ENCODE peak calls at places on chromosomes 1 and 21, in five cellular contexts. U is fibroblast of lung, X is Peyer's patch, O is SJSA1, E is right lobe of liver. Q is an unnamed sample.

GRCh38 chr1:54409156-54410142 is 3.3 kb upstream of the SSBP3 start:
- DNase-seq in X (peak; percentile 76), O (no peak), E (no peak), U (no peak), Q (no peak)

GRCh38 chr21:35227774-35228173 is 178.7 kb upstream of the RUNX1 start:
- DNase-seq in O (no peak), U (no peak), E (no peak), X (peak; percentile 70), Q (no peak)

GRCh38 chr1:43229831-43230780 is 39.7 kb upstream of the TMEM125 start:
- DNase-seq in X (no peak), O (no peak), E (no peak), U (peak; percentile 52), Q (no peak)

GRCh38 chr1:119080586-119080985 is 59.9 kb downstream of the WARS2 start:
- DNase-seq in U (peak; percentile 87), E (no peak), O (peak; percentile 96), X (no peak), Q (no peak)

GRCh38 chr1:162536511-162536910 is 25.0 kb upstream of the UAP1 start:
- DNase-seq in U (peak; percentile 55), O (no peak), X (no peak), E (no peak), Q (no peak)

GRCh38 chr1:115255154-115255553 is 82.9 kb downstream of the NGF start:
- DNase-seq in X (no peak), E (no peak), U (peak; percentile 36), O (no peak), Q (no peak)

GRCh38 chr1:47761201-47761930 is 235.8 kb downstream of the TRABD2B start:
- DNase-seq in X (peak; percentile 22), E (no peak), U (no peak), O (no peak), Q (no peak)

GRCh38 chr1:243597383-243597782 is 252.7 kb downstream of the AKT3 start:
- DNase-seq in E (no peak), X (no peak), U (no peak), O (no peak), Q (no peak)

GRCh38 chr1:176696689-176697088 is 233.7 kb downstream of the PAPPA2 start:
- DNase-seq in O (no peak), X (no peak), U (no peak), E (no peak), Q (no peak)

GRCh38 chr1:156750191-156750931 is 1.1 kb downstream of the HDGF start:
- DNase-seq in E (peak; percentile 55), U (no peak), O (peak; percentile 28), X (peak; percentile 75), Q (peak; percentile 52)

GRCh38 chr1:240138867-240139266 is 47.2 kb downstream of the FMN2 start:
- DNase-seq in E (no peak), X (no peak), U (no peak), O (no peak), Q (no peak)

DNA sequence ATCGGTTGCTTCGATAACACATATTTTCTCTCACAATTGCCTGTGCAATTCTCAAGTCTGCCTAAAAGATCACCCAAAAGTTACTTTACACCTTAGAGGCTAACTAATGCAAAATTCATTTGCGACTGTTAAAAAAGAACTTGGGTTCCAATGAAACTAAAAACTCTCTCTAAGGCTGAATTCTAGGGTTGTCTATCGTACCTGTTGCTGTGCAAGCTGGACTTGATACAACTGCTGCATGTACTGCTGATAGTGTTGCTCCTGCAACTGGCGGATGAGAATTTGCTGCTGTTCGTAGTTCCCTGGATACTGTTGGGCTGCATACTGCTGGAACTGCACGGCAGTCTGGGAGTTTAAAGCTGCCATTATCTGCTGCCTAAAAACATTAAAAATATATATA is 27.6 kb downstream of the ACBD3 start:
- DNase-seq in U (no peak), E (no peak), X (no peak), O (no peak), Q (no peak)
- H3K36me3 ChIP-seq in U (peaks cover 6% of the 10 kb centered on the region), E (peaks cover 13% of the 10 kb centered on the region), X (no peaks in the 10 kb centered on the region), O (peaks cover 87% of the 10 kb centered on the region), Q (peaks cover 94% of the 10 kb centered on the region)

GRCh38 chr21:46022551-46023107 is 41.1 kb downstream of the COL6A1 start:
- DNase-seq in X (no peak), O (no peak), E (no peak), U (no peak), Q (no peak)
- H3K4me3 ChIP-seq in X (no peak overlapping the region), O (no peak overlapping the region), E (no peak overlapping the region), U (no peak overlapping the region), Q (no peak overlapping the region)

GRCh38 chr1:76657618-76658017 is 209.7 kb upstream of the ST6GALNAC5 start:
- DNase-seq in O (no peak), E (no peak), X (no peak), U (no peak), Q (no peak)
- H3K9me3 ChIP-seq in O (no peaks in the 10 kb centered on the region), E (no peaks in the 10 kb centered on the region), X (no peaks in the 10 kb centered on the region), U (no peaks in the 10 kb centered on the region), Q (no peaks in the 10 kb centered on the region)

GRCh38 chr1:153749408-153750005 is 21.7 kb downstream of the INTS3 start:
- DNase-seq in E (peak; percentile 87), X (peak; percentile 93), U (peak; percentile 83), O (peak; percentile 57), Q (peak; percentile 89)
- H3K36me3 ChIP-seq in E (peaks cover 17% of the 10 kb centered on the region), X (no peaks in the 10 kb centered on the region), U (peaks cover 9% of the 10 kb centered on the region), O (peaks cover 79% of the 10 kb centered on the region), Q (peaks cover 85% of the 10 kb centered on the region)

DNA sequence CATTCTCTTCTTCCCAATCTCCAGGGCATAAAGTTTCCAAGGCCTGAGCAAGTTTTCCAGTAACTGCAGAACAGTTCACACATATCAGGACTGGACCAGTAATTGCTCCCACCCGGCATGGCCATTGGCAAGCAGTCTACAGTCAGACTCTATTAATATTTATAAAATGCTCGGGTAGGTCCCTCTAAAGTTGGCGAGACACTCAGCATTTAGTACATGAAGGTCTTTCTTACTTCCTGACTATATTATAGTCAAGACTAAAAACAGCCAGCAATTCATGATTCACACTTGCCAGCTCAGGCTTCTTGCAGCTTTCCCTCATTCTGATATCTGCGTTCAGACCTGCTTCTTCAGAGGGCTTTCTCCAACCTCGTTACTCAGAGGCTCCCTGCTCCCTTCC is 25.4 kb downstream of the GADD45A start:
- DNase-seq in O (no peak), U (peak; percentile 54), X (no peak), E (no peak), Q (no peak)
- H3K4me3 ChIP-seq in O (no peak overlapping the region), U (no peak overlapping the region), X (no peak overlapping the region), E (no peak overlapping the region), Q (no peak overlapping the region)